ENCODE peak calls at places on chromosomes 12 and 14, in four cellular contexts. F, U, J and X are unnamed samples.

GRCh38 chr14:46054526-46054925 is 597.1 kb downstream of the RPL10L start:
- DNase-seq in F (peak), U (peak), J (peak), X (no peak)

GRCh38 chr14:105857223-105857815 is 330.9 kb downstream of the TMEM121 start:
- DNase-seq in F (no peak), U (no peak), J (no peak), X (no peak)

GRCh38 chr12:47530050-47530449 is 175.8 kb downstream of the RPAP3 start:
- DNase-seq in F (no peak), U (no peak), J (no peak), X (no peak)

GRCh38 chr14:105077649-105077995 is 12.4 kb upstream of the GPR132 start:
- DNase-seq in F (no peak), U (no peak), J (no peak), X (no peak)

GRCh38 chr14:24673059-24673458 is 39.1 kb upstream of the GZMB start:
- DNase-seq in F (no peak), U (no peak), J (no peak), X (no peak)

GRCh38 chr12:100895197-100895596 is 100.6 kb downstream of the ANO4 start:
- DNase-seq in F (no peak), U (no peak), J (no peak), X (no peak)

GRCh38 chr14:91568626-91569025 is 58.5 kb upstream of the PPP4R3A start:
- DNase-seq in F (no peak), U (no peak), J (no peak), X (no peak)

GRCh38 chr12:20345866-20346265 is 22.5 kb upstream of the PDE3A start:
- DNase-seq in F (no peak), U (no peak), J (no peak), X (no peak)

GRCh38 chr14:39268393-39268792 is 34.7 kb downstream of the MIA2 start:
- DNase-seq in F (peak), U (peak), J (peak), X (no peak)

GRCh38 chr12:20513189-20513588 is 144.9 kb downstream of the PDE3A start:
- DNase-seq in F (no peak), U (peak), J (no peak), X (no peak)

GRCh38 chr12:84305144-84305543 is 607.5 kb downstream of the SLC6A15 start:
- DNase-seq in F (no peak), U (no peak), J (peak), X (no peak)

GRCh38 chr14:100589071-100589759 is 2.0 kb upstream of the BEGAIN start:
- DNase-seq in F (no peak), U (no peak), J (no peak), X (no peak)

GRCh38 chr12:110244829-110245228 is 36.2 kb upstream of the ATP2A2 start:
- DNase-seq in F (no peak), U (no peak), J (no peak), X (no peak)

GRCh38 chr14:80933282-80933681 is 8.3 kb downstream of the CEP128 start:
- DNase-seq in F (no peak), U (no peak), J (no peak), X (no peak)